ENCODE peak calls at places on chromosomes 11 and 22, in ten cellular contexts. One of them, this sample, is unnamed.

GRCh38 chr11:124644426-124645280 is 22.0 kb downstream of the TBRG1 start:
- DNase-seq in left ventricle myocardium inferior: peak
- DNase-seq in spleen: no peak
- DNase-seq in fibroblast of the aortic adventitia: peak
- DNase-seq in fibroblast of lung: peak
- DNase-seq in PC-9: peak
- DNase-seq in A549: peak
- DNase-seq in brain microvascular endothelial cell: peak
- DNase-seq in DND-41: peak
- DNase-seq in osteoblast: peak
- DNase-seq in this sample: peak

GRCh38 chr11:4881188-4881587 is 512 bp upstream of the OR51T1 start:
- DNase-seq in brain microvascular endothelial cell: no peak
- DNase-seq in fibroblast of lung: no peak
- DNase-seq in A549: no peak
- DNase-seq in fibroblast of the aortic adventitia: no peak
- DNase-seq in spleen: no peak
- DNase-seq in PC-9: no peak
- DNase-seq in DND-41: no peak
- DNase-seq in osteoblast: peak
- DNase-seq in left ventricle myocardium inferior: no peak
- DNase-seq in this sample: no peak

GRCh38 chr11:35235944-35236666 is 97.1 kb downstream of the CD44 start:
- DNase-seq in osteoblast: no peak
- DNase-seq in left ventricle myocardium inferior: no peak
- DNase-seq in A549: peak
- DNase-seq in fibroblast of lung: peak
- DNase-seq in fibroblast of the aortic adventitia: peak
- DNase-seq in PC-9: peak
- DNase-seq in spleen: no peak
- DNase-seq in DND-41: peak
- DNase-seq in brain microvascular endothelial cell: no peak
- DNase-seq in this sample: no peak

GRCh38 chr22:26800858-26801257 is 143.5 kb downstream of the MIAT start:
- DNase-seq in PC-9: no peak
- DNase-seq in left ventricle myocardium inferior: no peak
- DNase-seq in DND-41: no peak
- DNase-seq in fibroblast of lung: peak
- DNase-seq in osteoblast: peak
- DNase-seq in spleen: no peak
- DNase-seq in brain microvascular endothelial cell: peak
- DNase-seq in A549: peak
- DNase-seq in fibroblast of the aortic adventitia: no peak
- DNase-seq in this sample: no peak

GRCh38 chr11:47924184-47924671 is 56.1 kb upstream of the PTPRJ start:
- DNase-seq in PC-9: peak
- DNase-seq in left ventricle myocardium inferior: no peak
- DNase-seq in A549: peak
- DNase-seq in DND-41: no peak
- DNase-seq in brain microvascular endothelial cell: peak
- DNase-seq in fibroblast of the aortic adventitia: peak
- DNase-seq in fibroblast of lung: peak
- DNase-seq in spleen: peak
- DNase-seq in osteoblast: peak
- DNase-seq in this sample: no peak

GRCh38 chr11:66281001-66281400 is 3.0 kb downstream of the CNIH2 start:
- DNase-seq in spleen: no peak
- DNase-seq in fibroblast of the aortic adventitia: no peak
- DNase-seq in PC-9: no peak
- DNase-seq in brain microvascular endothelial cell: no peak
- DNase-seq in fibroblast of lung: peak
- DNase-seq in osteoblast: no peak
- DNase-seq in left ventricle myocardium inferior: no peak
- DNase-seq in DND-41: no peak
- DNase-seq in A549: no peak
- DNase-seq in this sample: no peak

GRCh38 chr22:23691748-23692423 is 1.1 kb downstream of the RGL4 start:
- DNase-seq in left ventricle myocardium inferior: no peak
- DNase-seq in DND-41: no peak
- DNase-seq in osteoblast: no peak
- DNase-seq in A549: no peak
- DNase-seq in brain microvascular endothelial cell: no peak
- DNase-seq in fibroblast of lung: no peak
- DNase-seq in PC-9: no peak
- DNase-seq in spleen: no peak
- DNase-seq in fibroblast of the aortic adventitia: no peak
- DNase-seq in this sample: no peak

GRCh38 chr11:36431429-36432092 is 78.5 kb downstream of the TRAF6 start:
- DNase-seq in fibroblast of lung: peak
- DNase-seq in left ventricle myocardium inferior: peak
- DNase-seq in fibroblast of the aortic adventitia: peak
- DNase-seq in brain microvascular endothelial cell: peak
- DNase-seq in osteoblast: peak
- DNase-seq in A549: peak
- DNase-seq in spleen: no peak
- DNase-seq in DND-41: no peak
- DNase-seq in PC-9: peak
- DNase-seq in this sample: peak

GRCh38 chr11:86211619-86212018 is 32.9 kb upstream of the EED start:
- DNase-seq in fibroblast of lung: no peak
- DNase-seq in spleen: no peak
- DNase-seq in left ventricle myocardium inferior: no peak
- DNase-seq in osteoblast: no peak
- DNase-seq in PC-9: no peak
- DNase-seq in fibroblast of the aortic adventitia: no peak
- DNase-seq in A549: no peak
- DNase-seq in DND-41: no peak
- DNase-seq in brain microvascular endothelial cell: no peak
- DNase-seq in this sample: no peak

GRCh38 chr22:45690008-45690407 is 18.4 kb downstream of the ATXN10 start:
- DNase-seq in PC-9: no peak
- DNase-seq in spleen: no peak
- DNase-seq in DND-41: no peak
- DNase-seq in brain microvascular endothelial cell: no peak
- DNase-seq in left ventricle myocardium inferior: no peak
- DNase-seq in osteoblast: no peak
- DNase-seq in A549: no peak
- DNase-seq in fibroblast of lung: no peak
- DNase-seq in fibroblast of the aortic adventitia: no peak
- DNase-seq in this sample: no peak

GRCh38 chr22:45686842-45687241 is 15.2 kb downstream of the ATXN10 start:
- DNase-seq in PC-9: no peak
- DNase-seq in left ventricle myocardium inferior: no peak
- DNase-seq in osteoblast: no peak
- DNase-seq in DND-41: no peak
- DNase-seq in fibroblast of the aortic adventitia: peak
- DNase-seq in spleen: no peak
- DNase-seq in A549: no peak
- DNase-seq in fibroblast of lung: peak
- DNase-seq in brain microvascular endothelial cell: no peak
- DNase-seq in this sample: no peak

GRCh38 chr22:45688606-45689080 is 17.0 kb downstream of the ATXN10 start:
- DNase-seq in osteoblast: no peak
- DNase-seq in PC-9: peak
- DNase-seq in DND-41: no peak
- DNase-seq in brain microvascular endothelial cell: peak
- DNase-seq in left ventricle myocardium inferior: no peak
- DNase-seq in fibroblast of lung: peak
- DNase-seq in fibroblast of the aortic adventitia: peak
- DNase-seq in spleen: no peak
- DNase-seq in A549: peak
- DNase-seq in this sample: peak

GRCh38 chr22:45686004-45686403 is 14.4 kb downstream of the ATXN10 start:
- DNase-seq in PC-9: no peak
- DNase-seq in DND-41: no peak
- DNase-seq in fibroblast of lung: peak
- DNase-seq in brain microvascular endothelial cell: peak
- DNase-seq in left ventricle myocardium inferior: no peak
- DNase-seq in osteoblast: no peak
- DNase-seq in spleen: no peak
- DNase-seq in fibroblast of the aortic adventitia: peak
- DNase-seq in A549: no peak
- DNase-seq in this sample: no peak

GRCh38 chr22:45689195-45689594 is 17.6 kb downstream of the ATXN10 start:
- DNase-seq in PC-9: no peak
- DNase-seq in spleen: no peak
- DNase-seq in left ventricle myocardium inferior: no peak
- DNase-seq in fibroblast of lung: no peak
- DNase-seq in DND-41: no peak
- DNase-seq in A549: no peak
- DNase-seq in fibroblast of the aortic adventitia: no peak
- DNase-seq in brain microvascular endothelial cell: no peak
- DNase-seq in osteoblast: no peak
- DNase-seq in this sample: no peak
- H3K4me3 ChIP-seq in PC-9: peak
- H3K4me3 ChIP-seq in spleen: no peak
- H3K4me3 ChIP-seq in left ventricle myocardium inferior: no peak
- H3K4me3 ChIP-seq in fibroblast of lung: no peak
- H3K4me3 ChIP-seq in DND-41: no peak
- H3K4me3 ChIP-seq in A549: no peak
- H3K4me3 ChIP-seq in fibroblast of the aortic adventitia: no peak
- H3K4me3 ChIP-seq in brain microvascular endothelial cell: no peak
- H3K4me3 ChIP-seq in osteoblast: no peak
- H3K4me3 ChIP-seq in this sample: no peak

GRCh38 chr11:32334822-32335221 is 100.5 kb downstream of the WT1 start:
- DNase-seq in fibroblast of lung: no peak
- DNase-seq in left ventricle myocardium inferior: no peak
- DNase-seq in DND-41: peak
- DNase-seq in fibroblast of the aortic adventitia: no peak
- DNase-seq in brain microvascular endothelial cell: no peak
- DNase-seq in osteoblast: no peak
- DNase-seq in A549: peak
- DNase-seq in spleen: no peak
- DNase-seq in PC-9: no peak
- DNase-seq in this sample: no peak
- TF ChIP-seq CTCF in fibroblast of lung: peak
- TF ChIP-seq CTCF in left ventricle myocardium inferior: peak
- TF ChIP-seq CTCF in DND-41: peak
- TF ChIP-seq CTCF in fibroblast of the aortic adventitia: peak
- TF ChIP-seq CTCF in brain microvascular endothelial cell: peak
- TF ChIP-seq CTCF in osteoblast: peak
- TF ChIP-seq CTCF in A549: peak
- TF ChIP-seq CTCF in spleen: no peak
- TF ChIP-seq CTCF in PC-9: peak
- TF ChIP-seq CTCF in this sample: peak

GRCh38 chr11:118915941-118916841 is 9.5 kb downstream of the BCL9L start:
- DNase-seq in fibroblast of the aortic adventitia: no peak
- DNase-seq in osteoblast: peak
- DNase-seq in brain microvascular endothelial cell: no peak
- DNase-seq in fibroblast of lung: no peak
- DNase-seq in spleen: no peak
- DNase-seq in DND-41: no peak
- DNase-seq in PC-9: no peak
- DNase-seq in left ventricle myocardium inferior: no peak
- DNase-seq in A549: peak
- DNase-seq in this sample: no peak

GRCh38 chr11:118918686-118919280 is 6.9 kb downstream of the BCL9L start:
- DNase-seq in brain microvascular endothelial cell: no peak
- DNase-seq in left ventricle myocardium inferior: no peak
- DNase-seq in osteoblast: peak
- DNase-seq in PC-9: no peak
- DNase-seq in DND-41: peak
- DNase-seq in A549: peak
- DNase-seq in spleen: no peak
- DNase-seq in fibroblast of the aortic adventitia: peak
- DNase-seq in fibroblast of lung: peak
- DNase-seq in this sample: no peak

GRCh38 chr11:118916842-118917388 is 8.8 kb downstream of the BCL9L start:
- DNase-seq in osteoblast: peak
- DNase-seq in PC-9: peak
- DNase-seq in left ventricle myocardium inferior: peak
- DNase-seq in DND-41: no peak
- DNase-seq in A549: peak
- DNase-seq in spleen: no peak
- DNase-seq in fibroblast of the aortic adventitia: peak
- DNase-seq in fibroblast of lung: peak
- DNase-seq in brain microvascular endothelial cell: peak
- DNase-seq in this sample: no peak

GRCh38 chr11:118918128-118918685 is 7.5 kb downstream of the BCL9L start:
- DNase-seq in osteoblast: peak
- DNase-seq in brain microvascular endothelial cell: peak
- DNase-seq in A549: peak
- DNase-seq in DND-41: no peak
- DNase-seq in fibroblast of lung: peak
- DNase-seq in PC-9: peak
- DNase-seq in left ventricle myocardium inferior: peak
- DNase-seq in fibroblast of the aortic adventitia: peak
- DNase-seq in spleen: peak
- DNase-seq in this sample: no peak

DNA sequence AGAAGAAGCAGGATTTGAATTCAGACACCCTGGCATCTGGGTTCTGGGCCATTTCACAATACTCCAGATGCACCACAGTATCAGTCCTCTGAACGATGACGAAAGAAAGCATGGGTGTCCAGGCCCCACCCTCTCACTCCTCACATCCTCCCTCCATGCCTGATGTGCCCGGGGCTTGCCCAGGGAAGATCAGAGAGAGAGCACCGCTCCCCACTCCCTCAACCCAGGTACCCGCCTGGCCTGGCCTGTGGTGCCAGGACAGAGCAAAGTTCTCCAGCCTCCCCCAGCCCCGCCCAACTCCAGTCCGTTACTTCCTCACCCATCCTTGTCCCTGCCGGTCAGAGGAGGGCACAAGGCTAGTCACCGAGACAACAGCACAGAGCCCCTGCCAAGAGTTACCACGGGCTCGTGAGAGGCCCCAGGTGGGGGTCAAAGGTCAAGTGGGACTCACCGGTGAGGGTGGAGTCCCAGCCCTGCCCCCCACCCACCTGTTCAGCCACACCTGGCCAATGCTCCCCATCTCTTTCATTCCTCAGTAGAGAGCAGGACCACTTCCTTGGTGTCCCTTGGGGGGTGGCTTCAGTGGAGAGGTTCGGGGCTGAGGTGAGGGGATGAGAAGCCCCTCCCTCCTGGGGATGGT is 8.1 kb downstream of the BCL9L start:
- DNase-seq in brain microvascular endothelial cell: peak
- DNase-seq in osteoblast: peak
- DNase-seq in spleen: peak
- DNase-seq in left ventricle myocardium inferior: peak
- DNase-seq in DND-41: no peak
- DNase-seq in PC-9: peak
- DNase-seq in fibroblast of the aortic adventitia: peak
- DNase-seq in A549: peak
- DNase-seq in fibroblast of lung: peak
- DNase-seq in this sample: no peak
- H3K4me3 ChIP-seq in brain microvascular endothelial cell: peak
- H3K4me3 ChIP-seq in osteoblast: peak
- H3K4me3 ChIP-seq in spleen: no peak
- H3K4me3 ChIP-seq in left ventricle myocardium inferior: peak
- H3K4me3 ChIP-seq in DND-41: no peak
- H3K4me3 ChIP-seq in PC-9: peak
- H3K4me3 ChIP-seq in fibroblast of the aortic adventitia: peak
- H3K4me3 ChIP-seq in A549: peak
- H3K4me3 ChIP-seq in fibroblast of lung: peak
- H3K4me3 ChIP-seq in this sample: no peak

DNA sequence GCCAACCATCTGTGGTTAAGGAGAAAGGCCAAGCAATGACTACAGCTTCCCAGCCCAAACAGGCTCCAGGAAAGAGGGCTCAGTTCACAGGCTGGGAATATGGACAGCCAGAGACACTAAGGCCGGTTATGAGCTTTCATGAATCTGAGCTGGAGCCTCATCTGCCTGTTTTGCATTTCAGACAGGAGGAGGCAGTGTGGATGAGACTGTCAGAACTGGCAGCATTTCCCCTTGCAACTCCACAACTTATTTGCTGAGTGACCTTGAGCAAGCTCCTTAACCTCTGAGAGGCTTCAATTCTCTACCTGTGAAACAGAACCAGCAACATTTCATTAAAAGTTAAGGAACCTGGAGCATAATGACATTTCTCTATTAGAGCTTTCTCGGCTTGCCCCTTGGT is 264.0 kb downstream of the ETS1 start:
- DNase-seq in spleen: no peak
- DNase-seq in A549: peak
- DNase-seq in fibroblast of the aortic adventitia: peak
- DNase-seq in fibroblast of lung: no peak
- DNase-seq in osteoblast: no peak
- DNase-seq in DND-41: peak
- DNase-seq in brain microvascular endothelial cell: peak
- DNase-seq in PC-9: no peak
- DNase-seq in left ventricle myocardium inferior: no peak
- DNase-seq in this sample: no peak
- TF ChIP-seq CTCF in spleen: no peak
- TF ChIP-seq CTCF in A549: no peak
- TF ChIP-seq CTCF in fibroblast of the aortic adventitia: peak
- TF ChIP-seq CTCF in fibroblast of lung: peak
- TF ChIP-seq CTCF in osteoblast: peak
- TF ChIP-seq CTCF in DND-41: peak
- TF ChIP-seq CTCF in brain microvascular endothelial cell: peak
- TF ChIP-seq CTCF in PC-9: no peak
- TF ChIP-seq CTCF in left ventricle myocardium inferior: peak
- TF ChIP-seq CTCF in this sample: peak